ENCODE peak calls at places on chromosomes 13 and 19, in nine cellular contexts. G is amniotic stem cell; F is nephron progenitor cell; P is A549; H is CD4-positive, alpha-beta T cell; O is COR-L47; K is MCF 10A; W is germinal center; Q is M059J. V is an unnamed sample.

GRCh38 chr13:27791901-27792392 is 336 bp upstream of the GSX1 start:
- DNase-seq in G (no peak), F (no peak), P (no peak), H (no peak), O (no peak), K (no peak), W (no peak), Q (no peak), V (no peak)

GRCh38 chr19:12596485-12596884 is 14.1 kb downstream of the ZNF490 start:
- DNase-seq in G (no peak), F (no peak), P (no peak), H (no peak), O (no peak), K (no peak), W (no peak), Q (no peak), V (no peak)

GRCh38 chr13:51681037-51681678 is 96.9 kb downstream of the WDFY2 start:
- DNase-seq in G (peak; percentile 16), F (no peak), P (peak; percentile 51), H (no peak), O (no peak), K (peak; percentile 78), W (no peak), Q (peak; percentile 85), V (no peak)

GRCh38 chr19:40585677-40586422 is 9.2 kb downstream of the SHKBP1 start:
- DNase-seq in G (no peak), F (no peak), P (peak; percentile 97), H (no peak), O (no peak), K (peak; percentile 91), W (no peak), Q (peak; percentile 92), V (no peak)

GRCh38 chr13:52447354-52447753 is 3.1 kb downstream of the VPS36 start:
- DNase-seq in G (no peak), F (no peak), P (no peak), H (no peak), O (no peak), K (no peak), W (no peak), Q (no peak), V (peak; percentile 58)

GRCh38 chr13:76864259-76864658 is 21.9 kb downstream of the KCTD12 start:
- DNase-seq in G (no peak), F (no peak), P (no peak), H (no peak), O (no peak), K (no peak), W (no peak), Q (no peak), V (peak; percentile 23)

GRCh38 chr13:45707701-45708100 is 5.6 kb downstream of the CBY2 start:
- DNase-seq in G (no peak), F (no peak), P (no peak), H (no peak), O (no peak), K (no peak), W (no peak), Q (no peak), V (no peak)

GRCh38 chr19:43767818-43768217 is 13.0 kb downstream of the KCNN4 start:
- DNase-seq in G (no peak), F (no peak), P (no peak), H (no peak), O (no peak), K (no peak), W (no peak), Q (no peak), V (no peak)

GRCh38 chr19:883661-884211 is 9.3 kb downstream of the MED16 start:
- DNase-seq in G (no peak), F (no peak), P (no peak), H (no peak), O (no peak), K (peak; percentile 79), W (no peak), Q (peak; percentile 91), V (peak; percentile 84)

GRCh38 chr13:40503026-40503425 is 163.4 kb downstream of the FOXO1 start:
- DNase-seq in G (no peak), F (no peak), P (no peak), H (no peak), O (no peak), K (no peak), W (no peak), Q (no peak), V (no peak)

GRCh38 chr13:30159446-30159839 is 147.9 kb downstream of the KATNAL1 start:
- DNase-seq in G (no peak), F (no peak), P (no peak), H (no peak), O (no peak), K (peak; percentile 70), W (no peak), Q (peak; percentile 92), V (peak; percentile 19)

GRCh38 chr19:4284176-4284958 is 5.3 kb downstream of the SHD start:
- DNase-seq in G (no peak), F (peak; percentile 69), P (peak; percentile 84), H (no peak), O (no peak), K (peak; percentile 51), W (no peak), Q (peak; percentile 18), V (peak; percentile 75)

GRCh38 chr19:2528543-2529173 is 52.7 kb downstream of the GADD45B start:
- DNase-seq in G (no peak), F (no peak), P (no peak), H (no peak), O (no peak), K (peak; percentile 62), W (no peak), Q (no peak), V (no peak)

GRCh38 chr13:36736119-36736726 is 62.4 kb downstream of the SERTM1 start:
- DNase-seq in G (peak; percentile 18), F (peak; percentile 61), P (peak; percentile 50), H (peak; percentile 2), O (peak; percentile 77), K (peak; percentile 62), W (peak; percentile 18), Q (peak; percentile 46), V (peak; percentile 70)

GRCh38 chr13:50715402-50716146 is 127.9 kb downstream of the DLEU7 start:
- DNase-seq in G (no peak), F (no peak), P (no peak), H (no peak), O (no peak), K (no peak), W (no peak), Q (no peak), V (no peak)

V was measured in NCI-H69.